ENCODE peak calls at places on chromosomes 16 and 17, in ten cellular contexts. P, X, C, A, U, N, Q, L, K and T are unnamed samples.

GRCh38 chr17:69058165-69058564 is 2.6 kb downstream of the ABCA9 start:
- DNase-seq in U (no peak), Q (no peak), X (no peak), L (no peak), A (no peak), K (no peak), N (no peak), P (no peak), C (no peak), T (no peak)

GRCh38 chr17:72502111-72502939 is 381.5 kb downstream of the SOX9 start:
- DNase-seq in L (peak; percentile 58), X (peak; percentile 68), P (peak; percentile 84), A (no peak), U (peak; percentile 64), N (peak; percentile 31), Q (no peak), K (peak; percentile 57), C (peak; percentile 66), T (no peak)

GRCh38 chr16:11384184-11384955 is 39.1 kb downstream of the RMI2 start:
- DNase-seq in Q (no peak), A (no peak), C (no peak), L (no peak), K (no peak), P (no peak), N (no peak), U (no peak), X (no peak), T (no peak)

GRCh38 chr17:29555840-29556239 is 11.0 kb downstream of the ABHD15 start:
- DNase-seq in A (no peak), U (no peak), L (no peak), K (no peak), Q (peak; percentile 59), P (no peak), X (no peak), N (no peak), C (peak; percentile 81), T (no peak)

GRCh38 chr17:4565209-4566141 is 5.1 kb upstream of the GGT6 start:
- DNase-seq in P (peak; percentile 68), A (no peak), U (peak; percentile 75), N (peak; percentile 59), X (peak; percentile 80), Q (no peak), K (peak; percentile 87), L (peak; percentile 73), C (peak; percentile 64), T (peak; percentile 25)

GRCh38 chr17:5500247-5500803 is 14.0 kb downstream of the MIS12 start:
- DNase-seq in N (no peak), Q (no peak), L (no peak), U (peak; percentile 12), C (no peak), P (no peak), X (no peak), K (peak; percentile 4), A (no peak), T (no peak)

GRCh38 chr16:89829630-89830437 is 1.6 kb downstream of the SPIRE2 start:
- DNase-seq in K (no peak), C (no peak), A (no peak), X (no peak), Q (no peak), P (no peak), N (no peak), L (no peak), U (no peak), T (no peak)

GRCh38 chr16:70391446-70391845 is 44.7 kb downstream of the DDX19A start:
- DNase-seq in A (no peak), C (no peak), Q (no peak), K (no peak), N (no peak), U (no peak), L (no peak), X (no peak), P (no peak), T (no peak)

GRCh38 chr17:43468746-43469544 is 14.8 kb upstream of the DHX8 start:
- DNase-seq in C (no peak), X (peak; percentile 67), L (peak; percentile 96), N (no peak), Q (peak; percentile 93), U (peak; percentile 92), A (no peak), K (peak; percentile 51), P (peak; percentile 98), T (peak; percentile 50)

GRCh38 chr17:20127660-20128413 is 118.7 kb downstream of the SPECC1 start:
- DNase-seq in P (peak; percentile 21), L (peak; percentile 38), A (no peak), K (peak; percentile 22), N (no peak), C (no peak), U (peak; percentile 94), Q (peak; percentile 4), X (no peak), T (no peak)

GRCh38 chr16:55467898-55468297 is 11.1 kb upstream of the MMP2 start:
- DNase-seq in K (no peak), C (no peak), U (no peak), N (no peak), L (no peak), Q (no peak), P (no peak), A (no peak), X (no peak), T (no peak)

GRCh38 chr16:74025-74424 is 1.6 kb upstream of the RHBDF1 start:
- DNase-seq in P (no peak), Q (no peak), K (no peak), X (no peak), C (no peak), U (no peak), N (no peak), L (no peak), A (no peak), T (no peak)

GRCh38 chr16:74437-75318 is 2.2 kb upstream of the RHBDF1 start:
- DNase-seq in L (no peak), C (no peak), U (no peak), A (no peak), P (no peak), Q (no peak), X (no peak), N (no peak), K (no peak), T (no peak)

GRCh38 chr16:77273-77806 is 685 bp upstream of the MPG start:
- DNase-seq in C (peak; percentile 57), Q (no peak), L (peak; percentile 71), X (peak; percentile 78), A (no peak), N (peak; percentile 54), P (peak; percentile 58), U (peak; percentile 61), K (peak; percentile 79), T (no peak)

GRCh38 chr16:76535-77272 is 1.3 kb upstream of the MPG start:
- DNase-seq in K (peak; percentile 82), X (peak; percentile 94), U (peak; percentile 95), N (no peak), Q (no peak), C (no peak), A (no peak), P (peak; percentile 86), L (peak; percentile 79), T (peak; percentile 77)

DNA sequence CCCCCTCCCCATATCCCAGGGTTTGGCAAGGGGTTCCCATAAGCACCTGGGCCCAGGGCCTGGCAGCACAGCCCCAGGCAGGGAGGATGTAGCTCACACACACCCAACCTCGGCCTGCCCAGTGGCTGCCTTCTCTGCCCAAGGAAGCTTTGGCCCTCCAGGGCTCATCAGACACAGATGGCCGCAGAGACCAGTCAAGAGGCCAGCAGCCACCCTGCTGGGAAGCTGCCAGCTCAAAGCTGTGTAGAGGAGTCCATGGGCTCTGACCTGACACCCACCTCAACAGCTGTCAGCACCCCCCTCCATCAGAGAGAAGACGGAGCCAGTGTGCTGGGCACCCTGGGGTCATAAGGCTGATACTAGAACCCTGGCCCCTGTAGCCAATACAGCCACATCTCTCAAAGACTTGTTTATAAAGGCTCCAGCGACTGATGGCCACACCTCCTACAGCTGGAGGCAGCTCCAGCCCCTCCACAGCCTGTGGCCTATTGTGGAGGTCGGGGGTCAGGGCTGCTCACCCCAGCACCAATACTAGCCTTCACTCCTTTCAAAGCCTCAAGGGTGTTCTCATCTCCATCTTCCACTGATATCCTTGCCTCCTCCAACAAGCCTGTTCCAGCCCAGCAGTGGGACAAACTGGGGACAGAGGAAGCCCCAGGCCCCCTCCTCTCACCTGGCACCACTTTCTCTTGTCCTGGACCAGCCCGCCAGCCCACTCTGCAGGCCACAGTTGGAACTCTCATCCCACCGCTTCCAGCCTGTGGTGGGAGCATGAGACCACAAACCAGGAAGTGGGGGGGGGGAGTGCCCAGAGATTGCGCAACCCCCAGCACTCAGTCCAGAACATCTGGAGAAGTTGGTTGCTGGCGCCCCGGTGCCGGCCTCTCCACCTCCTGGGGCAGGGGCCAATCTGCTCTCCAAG is 2.2 kb upstream of the MPG start:
- DNase-seq in U (peak; percentile 86), N (peak; percentile 56), X (peak; percentile 91), P (peak; percentile 79), K (peak; percentile 93), A (no peak), Q (no peak), C (no peak), L (peak; percentile 93), T (peak; percentile 68)
- TF ChIP-seq CTCF in U (peak; percentile 55), N (no peak), X (peak; percentile 59), P (peak; percentile 23), K (peak; percentile 42), A (peak; percentile 17), Q (peak; percentile 33), C (no peak), L (peak; percentile 50), T (peak; percentile 34)

DNA sequence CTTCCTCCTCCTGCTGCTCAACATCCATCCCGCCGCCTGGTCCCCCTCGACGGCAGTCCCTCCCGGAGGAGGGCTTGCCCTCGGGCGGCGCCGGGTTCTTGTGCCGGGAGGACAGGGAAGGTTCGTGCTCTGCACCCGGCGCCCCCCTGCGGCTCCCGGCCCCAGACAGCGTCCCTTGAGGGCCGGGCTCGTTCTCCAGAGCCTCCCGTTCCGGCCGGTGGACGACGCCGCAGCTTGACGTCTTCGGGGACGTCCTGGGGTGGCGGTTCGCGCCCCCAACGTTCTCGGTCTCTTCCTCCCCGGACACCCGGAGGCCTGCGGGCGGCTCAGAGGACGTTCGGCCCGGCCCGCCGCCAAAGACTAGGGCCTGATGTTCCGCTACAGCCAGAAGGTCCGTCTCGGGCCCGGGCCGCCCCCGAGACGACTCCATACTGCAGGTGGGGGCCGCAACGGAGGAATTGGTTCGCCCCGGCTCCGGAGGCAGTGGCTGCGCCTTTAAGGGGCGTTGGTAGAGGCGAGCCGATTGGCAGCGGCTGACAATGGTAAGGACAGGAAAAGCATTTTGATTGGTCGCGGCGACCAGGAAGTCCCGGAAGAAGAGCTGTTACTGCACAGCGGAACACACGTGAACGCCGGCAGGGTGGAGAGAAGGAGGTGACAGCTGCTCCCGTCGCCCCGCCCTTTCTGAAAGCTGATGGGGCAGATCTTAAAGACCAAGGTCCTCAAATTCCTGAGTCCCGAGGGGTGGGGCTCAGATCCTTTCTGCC is at the start of gene BORCS6:
- DNase-seq in Q (peak; percentile 95), L (peak; percentile 99), A (peak; percentile 92), N (peak; percentile 89), U (peak; percentile 98), X (peak; percentile 98), C (peak; percentile 95), P (peak; percentile 99), K (peak; percentile 99), T (peak; percentile 94)
- TF ChIP-seq CTCF in Q (peak; percentile 24), L (no peak), A (no peak), N (no peak), U (no peak), X (peak; percentile 2), C (no peak), P (peak; percentile 3), K (no peak), T (no peak)

GRCh38 chr17:58399974-58400373 is 17.4 kb downstream of the RNF43 start:
- DNase-seq in X (no peak), L (no peak), U (no peak), Q (no peak), P (no peak), C (no peak), A (no peak), K (no peak), N (no peak), T (no peak)
- TF ChIP-seq CTCF in X (no peak), L (no peak), U (no peak), Q (no peak), P (no peak), C (no peak), A (no peak), K (no peak), N (no peak), T (no peak)

GRCh38 chr17:75689441-75689873 is 22.3 kb downstream of the SAP30BP start:
- DNase-seq in X (no peak), C (no peak), U (no peak), Q (no peak), A (no peak), N (no peak), K (no peak), P (no peak), L (no peak), T (no peak)
- TF ChIP-seq CTCF in X (no peak), C (no peak), U (no peak), Q (no peak), A (no peak), N (no peak), K (no peak), P (no peak), L (no peak), T (no peak)